ENCODE peak calls at places on chromosome 7, in six cellular contexts. W is NCI-H1105; R is GM04503; D is cardiac muscle cell; F is adrenal gland; V is stimulated activated CD4-positive, alpha-beta T cell treated with anti-CD3 and anti-CD28 coated beads, Interleukin-2, amount 100 ng/mL, for 24 hours. X is an unnamed sample.

GRCh38 chr7:37534893-37535610 is 86.4 kb upstream of the ELMO1 start:
- DNase-seq in W (peak), R (no peak), D (no peak), F (no peak), V (no peak), X (no peak)

GRCh38 chr7:35971133-35971995 is 170.5 kb downstream of the SEPTIN7 start:
- DNase-seq in W (no peak), R (no peak), D (peak), F (no peak), V (peak), X (no peak)

GRCh38 chr7:45663167-45663921 is 89.2 kb downstream of the ADCY1 start:
- DNase-seq in W (no peak), R (no peak), D (peak), F (no peak), V (peak), X (peak)

GRCh38 chr7:82241371-82241770 is 202.2 kb downstream of the CACNA2D1 start:
- DNase-seq in W (peak), R (no peak), D (no peak), F (no peak), V (no peak), X (no peak)

GRCh38 chr7:67636363-67637355 is 640.0 kb downstream of the TYW1 start:
- DNase-seq in W (no peak), R (no peak), D (peak), F (no peak), V (no peak), X (no peak)

GRCh38 chr7:816751-817671 is 15.3 kb upstream of the SUN1 start:
- DNase-seq in W (peak), R (no peak), D (peak), F (peak), V (peak), X (peak)

GRCh38 chr7:151272410-151272809 is 23.9 kb upstream of the SMARCD3 start:
- DNase-seq in W (no peak), R (no peak), D (peak), F (no peak), V (no peak), X (no peak)

GRCh38 chr7:51315393-51316261 is 982 bp downstream of the COBL start:
- DNase-seq in W (peak), R (no peak), D (no peak), F (no peak), V (no peak), X (no peak)

GRCh38 chr7:149669121-149669818 is 104.1 kb downstream of the ZNF467 start:
- DNase-seq in W (no peak), R (no peak), D (peak), F (no peak), V (no peak), X (no peak)

GRCh38 chr7:16465469-16466086 is at the start of gene SOSTDC1:
- DNase-seq in W (no peak), R (no peak), D (no peak), F (no peak), V (no peak), X (no peak)

GRCh38 chr7:133984023-133984422 is 143.1 kb upstream of the LRGUK start:
- DNase-seq in W (peak), R (no peak), D (peak), F (no peak), V (no peak), X (no peak)

GRCh38 chr7:137865764-137866163 is 19.0 kb upstream of the DGKI start:
- DNase-seq in W (no peak), R (no peak), D (no peak), F (no peak), V (no peak), X (no peak)

GRCh38 chr7:29309041-29309860 is 114.7 kb downstream of the CHN2 start:
- DNase-seq in W (peak), R (no peak), D (peak), F (no peak), V (no peak), X (no peak)

GRCh38 chr7:69365588-69366241 is 232.6 kb upstream of the AUTS2 start:
- DNase-seq in W (no peak), R (peak), D (peak), F (no peak), V (no peak), X (no peak)

GRCh38 chr7:149254181-149254858 is 7.7 kb upstream of the ZNF783 start:
- DNase-seq in W (no peak), R (no peak), D (no peak), F (no peak), V (no peak), X (no peak)

GRCh38 chr7:69457912-69458491 is 140.3 kb upstream of the AUTS2 start:
- DNase-seq in W (peak), R (no peak), D (peak), F (peak), V (no peak), X (no peak)

GRCh38 chr7:77587276-77587675 is 50.2 kb downstream of the PTPN12 start:
- DNase-seq in W (no peak), R (no peak), D (no peak), F (no peak), V (no peak), X (no peak)

GRCh38 chr7:108613147-108613948 is 43.7 kb downstream of the DNAJB9 start:
- DNase-seq in W (no peak), R (no peak), D (peak), F (no peak), V (no peak), X (no peak)

GRCh38 chr7:1081931-1082401 is 5.9 kb upstream of the GPER1 start:
- DNase-seq in W (no peak), R (no peak), D (peak), F (no peak), V (no peak), X (no peak)

GRCh38 chr7:137840183-137840779 is 6.5 kb downstream of the DGKI start:
- DNase-seq in W (peak), R (no peak), D (no peak), F (no peak), V (no peak), X (no peak)

GRCh38 chr7:76330245-76330644 is 27.8 kb downstream of the HSPB1 start:
- DNase-seq in W (no peak), R (no peak), D (peak), F (no peak), V (no peak), X (no peak)

GRCh38 chr7:47508389-47509380 is 73.2 kb downstream of the TNS3 start:
- DNase-seq in W (no peak), R (no peak), D (no peak), F (no peak), V (no peak), X (no peak)

GRCh38 chr7:30182186-30182585 is 47.4 kb downstream of the MTURN start:
- DNase-seq in W (no peak), R (no peak), D (no peak), F (peak), V (no peak), X (no peak)

GRCh38 chr7:142894886-142895593 is 9.5 kb upstream of the TRPV6 start:
- DNase-seq in W (no peak), R (no peak), D (no peak), F (no peak), V (no peak), X (no peak)

GRCh38 chr7:92845736-92846135 is 9.4 kb upstream of the CDK6 start:
- DNase-seq in W (no peak), R (no peak), D (no peak), F (no peak), V (no peak), X (no peak)

GRCh38 chr7:36315309-36315948 is 74.2 kb upstream of the ANLN start:
- DNase-seq in W (no peak), R (no peak), D (no peak), F (no peak), V (no peak), X (no peak)

GRCh38 chr7:42883950-42884349 is 27.9 kb downstream of the C7orf25 start:
- DNase-seq in W (no peak), R (no peak), D (peak), F (peak), V (no peak), X (no peak)

GRCh38 chr7:1579481-1580421 is 9.9 kb upstream of the PSMG3 start:
- DNase-seq in W (peak), R (no peak), D (peak), F (peak), V (peak), X (peak)

GRCh38 chr7:113202282-113202681 is 83.9 kb upstream of the SMIM30 start:
- DNase-seq in W (no peak), R (no peak), D (no peak), F (no peak), V (no peak), X (no peak)

GRCh38 chr7:123749537-123749857 is 694 bp upstream of the WASL start:
- DNase-seq in W (no peak), R (peak), D (peak), F (peak), V (no peak), X (no peak)

GRCh38 chr7:105643384-105643783 is 62.1 kb upstream of the EFCAB10 start:
- DNase-seq in W (no peak), R (no peak), D (peak), F (no peak), V (no peak), X (no peak)

GRCh38 chr7:106045139-106045538 is 67.0 kb downstream of the SYPL1 start:
- DNase-seq in W (no peak), R (no peak), D (no peak), F (no peak), V (no peak), X (no peak)

GRCh38 chr7:30225863-30226361 is 58.5 kb upstream of the ZNRF2 start:
- DNase-seq in W (peak), R (no peak), D (peak), F (peak), V (peak), X (no peak)

GRCh38 chr7:66929935-66930334 is 8.9 kb downstream of the TMEM248 start:
- DNase-seq in W (no peak), R (no peak), D (no peak), F (no peak), V (no peak), X (no peak)